ENCODE peak calls at places on chromosomes 5 and 9, in four cellular contexts. O, Z, S and E are unnamed samples.
A peak's percentile ranks its signal among the peaks of the same experiment; 100 is the strongest.

GRCh38 chr5:180589771-180590542 is 1.3 kb downstream of the SCGB3A1 start:
- DNase-seq in S (no peak), Z (no peak), O (no peak), E (no peak)

GRCh38 chr5:84378420-84378819 is 6.3 kb downstream of the EDIL3 start:
- DNase-seq in O (no peak), S (no peak), Z (no peak), E (no peak)

GRCh38 chr5:127518319-127518621 is 830 bp downstream of the PRRC1 start:
- DNase-seq in O (no peak), S (no peak), Z (no peak), E (no peak)

GRCh38 chr5:135821061-135821781 is 13.2 kb upstream of the SLC25A48 start:
- DNase-seq in S (no peak), Z (peak; percentile 64), O (no peak), E (no peak)

GRCh38 chr5:163437309-163438182 is at the start of gene CCNG1:
- DNase-seq in O (peak; percentile 96), S (peak; percentile 90), Z (peak; percentile 96), E (peak; percentile 92)

GRCh38 chr9:14310247-14310646 is 3.7 kb downstream of the NFIB start:
- DNase-seq in O (no peak), S (no peak), Z (no peak), E (no peak)

GRCh38 chr9:129272348-129273025 is 94.4 kb upstream of the IER5L start:
- DNase-seq in Z (no peak), S (no peak), O (no peak), E (no peak)

GRCh38 chr9:111427186-111427585 is 57.0 kb downstream of the ECPAS start:
- DNase-seq in S (no peak), Z (no peak), O (no peak), E (no peak)

GRCh38 chr5:45741110-45741509 is 44.9 kb upstream of the HCN1 start:
- DNase-seq in S (no peak), O (no peak), Z (no peak), E (no peak)

GRCh38 chr5:150301170-150301505 is 1.6 kb downstream of the ARSI start:
- DNase-seq in Z (no peak), O (no peak), S (no peak), E (no peak)

GRCh38 chr5:146515473-146516150 is 378 bp downstream of the GPR151 start:
- DNase-seq in O (no peak), S (no peak), Z (no peak), E (no peak)

GRCh38 chr5:74231697-74232096 is 408.8 kb downstream of the ENC1 start:
- DNase-seq in Z (no peak), O (no peak), S (no peak), E (no peak)

GRCh38 chr5:36734422-36734821 is 128.0 kb downstream of the SLC1A3 start:
- DNase-seq in Z (no peak), S (no peak), O (no peak), E (no peak)

GRCh38 chr5:133565993-133566392 is 46.3 kb downstream of the FSTL4 start:
- DNase-seq in S (no peak), O (no peak), Z (no peak), E (no peak)

GRCh38 chr5:129249891-129250290 is 155.3 kb downstream of the ISOC1 start:
- DNase-seq in O (no peak), Z (no peak), S (no peak), E (no peak)

GRCh38 chr5:98568336-98568735 is 205.1 kb upstream of the RGMB start:
- DNase-seq in O (no peak), Z (no peak), S (no peak), E (no peak)

GRCh38 chr9:94743035-94743954 is 16.8 kb downstream of the AOPEP start:
- DNase-seq in Z (no peak), S (no peak), O (no peak), E (no peak)

GRCh38 chr5:37710965-37711364 is 128.9 kb downstream of the GDNF start:
- DNase-seq in S (no peak), Z (no peak), O (no peak), E (no peak)

GRCh38 chr9:79572032-79572890 is 496 bp downstream of the TLE4 start:
- DNase-seq in O (peak; percentile 45), Z (peak; percentile 78), S (no peak), E (no peak)

GRCh38 chr5:118076490-118076889 is 911.9 kb downstream of the DTWD2 start:
- DNase-seq in Z (no peak), O (no peak), S (no peak), E (no peak)

GRCh38 chr9:109923371-109923770 is 143.4 kb downstream of the PALM2AKAP2 start:
- DNase-seq in O (no peak), S (no peak), Z (no peak), E (peak; percentile 50)

GRCh38 chr5:96657068-96657467 is 5.1 kb upstream of the CAST start:
- DNase-seq in Z (no peak), S (peak; percentile 55), O (peak; percentile 56), E (no peak)

GRCh38 chr5:10602031-10602806 is 38.3 kb downstream of the ANKRD33B start:
- DNase-seq in S (no peak), Z (no peak), O (no peak), E (peak; percentile 29)

GRCh38 chr9:127382541-127382940 is 14.4 kb upstream of the SLC2A8 start:
- DNase-seq in S (no peak), Z (peak; percentile 36), O (no peak), E (no peak)

GRCh38 chr5:5650949-5651348 is 228.5 kb downstream of the ICE1 start:
- DNase-seq in Z (no peak), S (no peak), O (no peak), E (no peak)

GRCh38 chr5:149388498-149389190 is 9.6 kb upstream of the IL17B start:
- DNase-seq in S (no peak), Z (no peak), O (no peak), E (no peak)

GRCh38 chr9:129630967-129631672 is 5.2 kb downstream of the NTMT1 start:
- DNase-seq in Z (no peak), O (no peak), S (no peak), E (no peak)

GRCh38 chr5:121189569-121190305 is 661.9 kb upstream of the FTMT start:
- DNase-seq in O (no peak), S (peak; percentile 20), Z (no peak), E (no peak)

GRCh38 chr5:177498013-177498847 is 826 bp upstream of the PDLIM7 start:
- DNase-seq in S (no peak), O (peak; percentile 45), Z (no peak), E (no peak)

GRCh38 chr5:170145462-170145861 is 39.8 kb downstream of the FOXI1 start:
- DNase-seq in Z (no peak), O (no peak), S (no peak), E (no peak)

GRCh38 chr9:73824671-73825070 is 672.5 kb upstream of the RORB start:
- DNase-seq in O (no peak), Z (no peak), S (no peak), E (no peak)

GRCh38 chr9:90099262-90099982 is 494.6 kb downstream of the GADD45G start:
- DNase-seq in S (no peak), Z (no peak), O (no peak), E (no peak)

GRCh38 chr5:108212775-108213346 is 169.0 kb downstream of the FBXL17 start:
- DNase-seq in O (no peak), Z (no peak), S (peak; percentile 26), E (no peak)

GRCh38 chr9:137240841-137241489 is at the start of gene TUBB4B:
- DNase-seq in O (peak; percentile 99), S (peak; percentile 100), Z (peak; percentile 99), E (peak; percentile 99)

GRCh38 chr5:103621548-103621930 is 59.0 kb upstream of the NUDT12 start:
- DNase-seq in O (no peak), S (no peak), Z (no peak), E (no peak)

GRCh38 chr5:142201471-142201887 is 92.9 kb downstream of the NDFIP1 start:
- DNase-seq in S (peak; percentile 61), Z (no peak), O (no peak), E (no peak)

GRCh38 chr9:87722393-87722792 is 3.5 kb upstream of the CTSL start:
- DNase-seq in O (no peak), S (no peak), Z (no peak), E (peak; percentile 31)

GRCh38 chr9:69600314-69601047 is 71.7 kb downstream of the APBA1 start:
- DNase-seq in Z (no peak), O (no peak), S (no peak), E (no peak)

GRCh38 chr5:73857446-73857845 is 231.4 kb downstream of the ARHGEF28 start:
- DNase-seq in Z (no peak), O (no peak), S (no peak), E (no peak)

GRCh38 chr5:332843-333242 is 11.3 kb downstream of the AHRR start:
- DNase-seq in O (no peak), Z (no peak), S (no peak), E (no peak)

DNA sequence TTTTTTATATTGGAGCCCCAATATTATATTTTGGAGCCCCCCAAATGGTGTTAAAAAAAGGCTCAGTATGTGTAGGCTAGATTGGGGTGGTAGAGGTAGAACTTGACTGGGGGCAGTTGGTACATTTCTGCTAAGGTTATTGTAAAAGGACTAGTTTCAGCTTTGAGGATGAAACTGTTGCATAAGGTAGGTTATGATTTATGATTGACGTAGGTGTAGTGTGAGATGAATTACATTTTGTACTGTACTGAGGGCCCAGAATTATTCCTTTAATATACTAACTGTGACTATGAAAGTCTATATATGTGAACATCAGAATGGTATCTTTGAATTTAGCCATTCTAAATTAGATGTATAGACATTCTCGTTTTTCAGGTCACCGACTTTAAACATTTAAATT is 3.6 kb downstream of the RIC1 start:
- DNase-seq in O (no peak), Z (no peak), S (no peak), E (no peak)
- H3K27ac ChIP-seq in O (no peak overlapping the region), Z (no peak overlapping the region), S (no peak overlapping the region), E (peak overlapping the region; percentile 98)

GRCh38 chr5:113048931-113049330 is 72.3 kb downstream of the DCP2 start:
- DNase-seq in O (no peak), S (no peak), Z (no peak), E (no peak)
- TF ChIP-seq CTCF in O (no peak), S (no peak), Z (no peak), E (no peak)

GRCh38 chr5:69136296-69136695 is 30.7 kb upstream of the CCNB1 start:
- DNase-seq in O (no peak), S (no peak), Z (no peak), E (no peak)
- H3K4me3 ChIP-seq in O (no peak overlapping the region), S (no peak overlapping the region), Z (no peak overlapping the region), E (no peak overlapping the region)

GRCh38 chr5:157204765-157205164 is 24.1 kb downstream of the ITK start:
- DNase-seq in S (no peak), O (no peak), Z (no peak), E (no peak)
- H3K27ac ChIP-seq in S (no peak overlapping the region), O (no peak overlapping the region), Z (no peak overlapping the region), E (no peak overlapping the region)

GRCh38 chr5:60649288-60649917 is 50.6 kb downstream of the DEPDC1B start:
- DNase-seq in Z (no peak), O (no peak), S (peak; percentile 11), E (no peak)
- TF ChIP-seq CTCF in Z (no peak), O (peak; percentile 48), S (peak; percentile 78), E (no peak)